ENCODE peak calls at places on chromosomes 1 and 21, in nine cellular contexts. J is heart left ventricle; A is WERI-Rb-1; M is mesendoderm; X is CD8-positive, alpha-beta T cell; T is left lung; K is mucosa of descending colon; C is heart right ventricle; E is tibial artery. G is an unnamed sample. For H3K36me3, the result is how much of the 10 kb centered on the place peaks cover.

GRCh38 chr21:43696214-43696613 is 22.7 kb upstream of the PDXK start:
- DNase-seq in C (no peak), K (no peak), T (no peak), X (no peak), J (no peak), E (no peak), M (no peak), A (no peak), G (no peak)

GRCh38 chr21:32494946-32495703 is 82.6 kb downstream of the EVA1C start:
- DNase-seq in E (no peak), J (no peak), M (peak), K (no peak), A (no peak), T (no peak), X (no peak), C (no peak), G (no peak)

GRCh38 chr1:66944330-66945274 is 19.8 kb downstream of the MIER1 start:
- DNase-seq in C (no peak), J (peak), K (no peak), E (peak), M (peak), A (no peak), X (no peak), T (peak), G (no peak)

GRCh38 chr1:17768651-17769241 is 13.6 kb downstream of the ACTL8 start:
- DNase-seq in A (no peak), K (peak), E (no peak), M (peak), X (no peak), C (no peak), J (peak), T (peak), G (peak)

GRCh38 chr1:222523852-222524251 is 24.1 kb downstream of the HHIPL2 start:
- DNase-seq in M (no peak), K (no peak), T (no peak), X (no peak), A (no peak), E (no peak), J (no peak), C (no peak), G (no peak)

GRCh38 chr21:26948194-26948593 is 18.7 kb downstream of the ADAMTS5 start:
- DNase-seq in X (no peak), M (no peak), C (no peak), J (no peak), K (no peak), E (no peak), A (no peak), T (no peak), G (no peak)

GRCh38 chr1:36155560-36156328 is at the start of gene MAP7D1:
- DNase-seq in C (peak), K (peak), M (peak), J (peak), A (peak), X (peak), E (peak), T (peak), G (peak)

GRCh38 chr1:35558374-35559316 is 1.0 kb downstream of the NCDN start:
- DNase-seq in C (no peak), J (no peak), E (no peak), K (no peak), M (peak), T (no peak), A (peak), X (peak), G (peak)

GRCh38 chr21:45471229-45472052 is 66.5 kb downstream of the COL18A1 start:
- DNase-seq in A (no peak), C (peak), T (no peak), E (no peak), J (peak), M (no peak), K (peak), X (no peak), G (no peak)

GRCh38 chr1:85544689-85545203 is 35.8 kb upstream of the CCN1 start:
- DNase-seq in M (peak), X (no peak), E (peak), J (no peak), C (no peak), T (peak), A (no peak), K (no peak), G (no peak)

GRCh38 chr1:200099040-200099439 is 71.5 kb downstream of the NR5A2 start:
- DNase-seq in E (no peak), M (no peak), X (no peak), C (no peak), A (no peak), T (no peak), J (peak), K (no peak), G (no peak)

GRCh38 chr1:147902183-147902845 is at the start of gene GJA8:
- DNase-seq in A (no peak), X (no peak), J (no peak), E (no peak), T (no peak), M (no peak), C (no peak), K (no peak), G (no peak)

GRCh38 chr1:115429242-115429641 is 91.2 kb upstream of the NGF start:
- DNase-seq in X (no peak), M (no peak), A (no peak), J (no peak), T (no peak), K (no peak), C (no peak), E (no peak), G (no peak)

GRCh38 chr1:230052018-230052417 is 15.0 kb upstream of the GALNT2 start:
- DNase-seq in J (no peak), T (no peak), K (no peak), A (no peak), M (no peak), E (no peak), X (no peak), C (no peak), G (no peak)
- H3K4me3 ChIP-seq in J (no peak), T (no peak), K (no peak), A (no peak), M (no peak), E (no peak), X (no peak), C (no peak), G (no peak)

GRCh38 chr1:150080784-150081183 is 13.2 kb downstream of the VPS45 start:
- DNase-seq in M (no peak), K (no peak), T (no peak), A (no peak), C (no peak), J (no peak), E (no peak), X (no peak), G (no peak)

GRCh38 chr1:150082494-150082893 is 14.9 kb downstream of the VPS45 start:
- DNase-seq in C (no peak), T (no peak), M (no peak), A (no peak), K (no peak), E (no peak), J (no peak), X (no peak), G (no peak)

GRCh38 chr1:150087415-150087814 is 19.8 kb downstream of the VPS45 start:
- DNase-seq in M (no peak), E (no peak), X (no peak), K (no peak), T (no peak), A (no peak), J (no peak), C (no peak), G (no peak)

GRCh38 chr1:150085406-150085805 is 17.8 kb downstream of the VPS45 start:
- DNase-seq in E (no peak), X (no peak), M (no peak), C (no peak), A (no peak), K (no peak), J (no peak), T (no peak), G (no peak)

GRCh38 chr1:150083907-150084306 is 16.3 kb downstream of the VPS45 start:
- DNase-seq in A (no peak), X (no peak), M (no peak), J (no peak), E (no peak), C (no peak), T (no peak), K (no peak), G (no peak)
- H3K36me3 ChIP-seq in A (half or more), X (under half), M (under half), J (under half), E (under half), C (half or more), T (under half), K (under half), G (under half)

GRCh38 chr1:64488862-64489261 is 18.9 kb downstream of the CACHD1 start:
- DNase-seq in X (no peak), K (no peak), A (peak), M (no peak), J (no peak), E (no peak), T (no peak), C (no peak), G (no peak)
- H3K4me3 ChIP-seq in X (no peak), K (no peak), A (no peak), M (no peak), J (no peak), E (no peak), T (no peak), C (no peak), G (no peak)

DNA sequence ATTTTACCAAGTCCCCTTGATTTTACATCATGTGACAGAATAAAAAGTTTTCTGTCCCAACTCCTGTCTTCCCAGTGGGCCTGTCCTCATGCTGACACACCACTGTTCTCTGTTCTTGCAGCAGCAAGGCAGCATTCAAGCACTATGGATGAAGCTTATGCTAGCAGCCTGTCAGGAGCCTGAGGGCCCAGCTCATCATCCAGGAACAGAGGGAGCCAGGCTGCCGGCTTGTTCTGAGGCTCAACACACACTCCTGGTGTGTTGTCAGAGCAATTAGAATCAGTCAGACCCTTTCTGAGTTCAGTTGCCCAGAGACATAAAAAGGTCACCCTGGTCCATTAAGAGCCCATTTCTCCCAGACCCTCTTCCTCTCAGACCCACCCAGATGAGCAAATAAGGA is 282.9 kb downstream of the SEC16B start:
- DNase-seq in K (no peak), E (no peak), M (no peak), C (no peak), A (no peak), X (no peak), T (no peak), J (no peak), G (no peak)
- H3K36me3 ChIP-seq in K (under half), E (under half), M (under half), C (under half), A (under half), X (under half), T (under half), J (under half), G (under half)

DNA sequence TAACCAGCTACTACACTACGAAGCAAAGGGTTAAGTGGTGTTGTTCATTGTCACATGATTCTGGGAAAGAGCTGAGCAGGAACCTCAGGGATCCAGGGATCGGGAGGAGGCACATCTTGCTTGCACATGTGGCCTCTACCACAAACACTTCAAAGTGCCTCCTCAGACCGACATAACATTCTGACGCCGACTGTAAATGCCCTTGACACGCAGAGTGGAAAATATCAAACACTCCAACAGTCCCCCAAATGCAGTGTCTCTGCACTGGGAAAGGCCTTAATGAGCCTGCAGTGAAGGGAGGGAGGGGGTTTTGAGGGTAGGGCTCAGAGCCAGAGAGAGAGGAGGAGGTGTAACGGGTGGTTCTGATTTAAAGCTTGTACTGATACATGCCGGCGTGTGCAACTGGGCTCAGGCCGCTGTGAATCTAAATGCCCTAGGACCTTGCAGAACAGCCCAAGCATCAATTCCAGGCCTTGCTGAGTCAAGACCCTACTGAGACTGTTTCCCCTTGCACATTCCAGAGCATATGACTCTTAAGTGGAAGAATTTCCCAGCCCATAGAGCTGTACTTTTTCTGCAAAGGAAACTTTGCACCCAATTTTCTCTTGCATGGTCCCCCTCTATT is 163.7 kb downstream of the NTMT2 start:
- DNase-seq in M (peak), A (no peak), E (no peak), T (peak), K (no peak), J (peak), X (no peak), C (no peak), G (no peak)
- H3K4me3 ChIP-seq in M (no peak), A (no peak), E (no peak), T (no peak), K (no peak), J (no peak), X (no peak), C (no peak), G (no peak)

GRCh38 chr1:44828841-44829440 is 14.1 kb downstream of the PTCH2 start:
- DNase-seq in E (no peak), T (peak), C (no peak), X (no peak), J (no peak), M (no peak), K (no peak), A (no peak), G (peak)

GRCh38 chr1:44829506-44830384 is 13.3 kb downstream of the PTCH2 start:
- DNase-seq in X (no peak), T (peak), K (no peak), J (no peak), E (no peak), C (no peak), A (no peak), M (no peak), G (no peak)

GRCh38 chr1:44826375-44827196 is 16.5 kb downstream of the PTCH2 start:
- DNase-seq in E (peak), A (no peak), C (peak), J (peak), X (no peak), T (peak), K (peak), M (no peak), G (peak)

GRCh38 chr1:44827197-44828002 is 15.7 kb downstream of the PTCH2 start:
- DNase-seq in X (no peak), E (no peak), A (no peak), K (no peak), C (no peak), T (peak), J (no peak), M (peak), G (peak)

GRCh38 chr1:44828003-44828651 is 14.9 kb downstream of the PTCH2 start:
- DNase-seq in X (no peak), C (no peak), J (no peak), A (no peak), M (no peak), T (peak), E (no peak), K (no peak), G (peak)
- H3K36me3 ChIP-seq in X (under half), C (under half), J (under half), A (under half), M (under half), T (under half), E (under half), K (under half), G (under half)

GRCh38 chr1:21919520-21919919 is 17.6 kb downstream of the HSPG2 start:
- DNase-seq in T (no peak), E (no peak), C (no peak), M (no peak), J (no peak), A (no peak), K (no peak), X (no peak), G (no peak)

GRCh38 chr1:21922103-21923014 is 14.8 kb downstream of the HSPG2 start:
- DNase-seq in T (peak), E (no peak), M (peak), A (no peak), K (no peak), J (no peak), X (no peak), C (no peak), G (peak)

GRCh38 chr1:21925334-21925940 is 11.7 kb downstream of the HSPG2 start:
- DNase-seq in C (no peak), A (no peak), K (no peak), X (no peak), M (no peak), E (no peak), J (no peak), T (no peak), G (no peak)

GRCh38 chr1:21924503-21925005 is 12.6 kb downstream of the HSPG2 start:
- DNase-seq in J (peak), K (no peak), A (no peak), M (no peak), T (no peak), E (no peak), C (no peak), X (no peak), G (no peak)

GRCh38 chr1:21921100-21921875 is 15.8 kb downstream of the HSPG2 start:
- DNase-seq in E (no peak), C (no peak), T (no peak), K (no peak), X (no peak), A (peak), J (no peak), M (no peak), G (peak)
- H3K4me3 ChIP-seq in E (no peak), C (no peak), T (no peak), K (no peak), X (no peak), A (peak), J (no peak), M (no peak), G (no peak)

GRCh38 chr1:59477286-59477685 is 180.4 kb downstream of the FGGY start:
- DNase-seq in K (no peak), C (no peak), J (no peak), A (no peak), T (no peak), M (no peak), X (no peak), E (no peak), G (no peak)

GRCh38 chr1:59477867-59478266 is 181.0 kb downstream of the FGGY start:
- DNase-seq in C (no peak), X (no peak), E (no peak), M (peak), J (no peak), K (no peak), T (no peak), A (no peak), G (no peak)

GRCh38 chr1:59473813-59474212 is 176.9 kb downstream of the FGGY start:
- DNase-seq in C (no peak), E (no peak), J (no peak), T (no peak), M (no peak), K (no peak), X (no peak), A (no peak), G (no peak)

GRCh38 chr1:59474496-59474895 is 177.6 kb downstream of the FGGY start:
- DNase-seq in J (no peak), C (no peak), A (no peak), M (no peak), X (no peak), T (no peak), E (no peak), K (no peak), G (no peak)

GRCh38 chr1:59475737-59476136 is 178.8 kb downstream of the FGGY start:
- DNase-seq in J (no peak), E (no peak), C (no peak), T (no peak), M (no peak), X (no peak), K (no peak), A (no peak), G (no peak)
- H3K36me3 ChIP-seq in J (under half), E (under half), C (under half), T (under half), M (under half), X (under half), K (under half), A (under half), G (under half)

GRCh38 chr1:14647777-14648176 is 49.3 kb downstream of the KAZN start:
- DNase-seq in J (no peak), K (no peak), T (no peak), M (no peak), C (no peak), E (no peak), X (no peak), A (no peak), G (no peak)

GRCh38 chr1:14637233-14637632 is 38.7 kb downstream of the KAZN start:
- DNase-seq in C (no peak), X (no peak), M (no peak), A (no peak), T (no peak), K (no peak), E (no peak), J (no peak), G (no peak)

DNA sequence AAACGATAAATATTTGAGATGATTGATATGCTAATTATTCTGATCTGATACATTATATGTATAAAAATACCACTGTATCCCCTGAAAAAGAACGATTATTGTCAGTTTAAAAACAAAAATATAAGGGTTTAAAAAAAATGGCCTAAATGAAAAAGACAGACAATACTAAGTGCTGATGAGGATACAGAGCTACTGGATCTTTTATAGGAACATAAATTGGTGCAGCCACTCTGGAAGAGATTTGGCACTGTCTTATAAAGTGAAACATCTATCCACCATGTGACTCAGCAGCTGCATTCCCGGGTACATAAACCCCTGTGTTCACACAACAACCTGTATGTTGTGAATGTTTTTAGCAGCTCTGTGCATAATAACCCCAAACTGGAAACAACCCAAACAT is 44.2 kb downstream of the KAZN start:
- DNase-seq in C (no peak), J (no peak), M (no peak), X (no peak), A (no peak), K (no peak), E (no peak), T (no peak), G (no peak)
- H3K4me3 ChIP-seq in C (no peak), J (no peak), M (no peak), X (no peak), A (no peak), K (no peak), E (no peak), T (no peak), G (no peak)

GRCh38 chr21:19541612-19542011 is 1138.0 kb upstream of the TMPRSS15 start:
- DNase-seq in K (no peak), A (no peak), C (no peak), T (no peak), E (no peak), M (no peak), X (no peak), J (no peak), G (no peak)

GRCh38 chr21:19535356-19535755 is 1131.8 kb upstream of the TMPRSS15 start:
- DNase-seq in M (peak), E (no peak), J (no peak), T (no peak), A (no peak), K (no peak), X (no peak), C (no peak), G (no peak)

GRCh38 chr21:19540287-19540686 is 1136.7 kb upstream of the TMPRSS15 start:
- DNase-seq in T (no peak), M (peak), J (no peak), E (no peak), A (no peak), C (no peak), K (no peak), X (no peak), G (no peak)
- H3K36me3 ChIP-seq in T (under half), M (under half), J (under half), E (under half), A (under half), C (under half), K (under half), X (under half), G (under half)

G was measured in H7.